ENCODE peak calls at places on chromosomes 13 and 19, in eight cellular contexts. N is ascending aorta; J is CD8-positive, alpha-beta memory T cell; V is uterus; R is Peyer's patch; Z is cardiac muscle cell; G is stomach; A is hepatocyte. T is an unnamed sample.

GRCh38 chr13:42011601-42012401 is 36.6 kb upstream of the DGKH start:
- DNase-seq in N (no peak), J (no peak), V (no peak), R (no peak), Z (no peak), G (peak; percentile 28), A (peak; percentile 28), T (no peak)

GRCh38 chr19:11624064-11624463 is 26.8 kb downstream of the ZNF627 start:
- DNase-seq in N (no peak), J (no peak), V (no peak), R (no peak), Z (no peak), G (no peak), A (peak; percentile 15), T (no peak)

GRCh38 chr13:105847532-105848295 is 687.7 kb downstream of the EFNB2 start:
- DNase-seq in N (no peak), J (no peak), V (no peak), R (no peak), Z (no peak), G (no peak), A (peak; percentile 14), T (no peak)

GRCh38 chr13:40928980-40929379 is 90.1 kb downstream of the ELF1 start:
- DNase-seq in N (no peak), J (no peak), V (no peak), R (no peak), Z (no peak), G (no peak), A (no peak), T (no peak)

GRCh38 chr13:96052655-96053002 is 572 bp downstream of the UGGT2 start:
- DNase-seq in N (no peak), J (no peak), V (no peak), R (no peak), Z (peak; percentile 6), G (no peak), A (peak; percentile 70), T (no peak)

GRCh38 chr19:7736148-7736547 is 4.2 kb upstream of the CLEC4G start:
- DNase-seq in N (no peak), J (no peak), V (no peak), R (no peak), Z (no peak), G (no peak), A (no peak), T (no peak)

GRCh38 chr13:40519637-40520036 is 146.8 kb downstream of the FOXO1 start:
- DNase-seq in N (no peak), J (no peak), V (no peak), R (no peak), Z (no peak), G (no peak), A (no peak), T (no peak)

GRCh38 chr19:6224308-6224675 is 55.5 kb downstream of the MLLT1 start:
- DNase-seq in N (no peak), J (no peak), V (no peak), R (no peak), Z (no peak), G (peak; percentile 46), A (no peak), T (no peak)

GRCh38 chr13:106906431-106906996 is 338.6 kb upstream of the ARGLU1 start:
- DNase-seq in N (no peak), J (no peak), V (no peak), R (no peak), Z (no peak), G (no peak), A (no peak), T (no peak)

GRCh38 chr19:51688665-51689571 is 4.2 kb upstream of the SPACA6 start:
- DNase-seq in N (no peak), J (no peak), V (peak; percentile 95), R (peak; percentile 31), Z (peak; percentile 92), G (peak; percentile 88), A (peak; percentile 95), T (peak; percentile 96)

GRCh38 chr13:94128430-94128829 is 351.1 kb downstream of the DCT start:
- DNase-seq in N (no peak), J (no peak), V (no peak), R (no peak), Z (peak; percentile 38), G (no peak), A (no peak), T (no peak)

GRCh38 chr13:48496796-48497195 is 36.1 kb downstream of the RCBTB2 start:
- DNase-seq in N (no peak), J (no peak), V (no peak), R (no peak), Z (no peak), G (no peak), A (no peak), T (no peak)

GRCh38 chr13:52022355-52022754 is 2.1 kb upstream of the UTP14C start:
- DNase-seq in N (no peak), J (no peak), V (no peak), R (no peak), Z (no peak), G (no peak), A (no peak), T (no peak)

GRCh38 chr13:104086759-104087158 is 1020.5 kb upstream of the SLC10A2 start:
- DNase-seq in N (no peak), J (no peak), V (no peak), R (no peak), Z (no peak), G (no peak), A (no peak), T (no peak)

GRCh38 chr13:71525004-71525403 is 342.0 kb downstream of the DACH1 start:
- DNase-seq in N (no peak), J (no peak), V (no peak), R (no peak), Z (no peak), G (no peak), A (no peak), T (no peak)

GRCh38 chr19:45995715-45996385 is 583 bp downstream of the CCDC61 start:
- DNase-seq in N (no peak), J (peak; percentile 10), V (no peak), R (no peak), Z (no peak), G (no peak), A (no peak), T (no peak)

GRCh38 chr19:21603431-21604153 is 98.2 kb downstream of the ZNF429 start:
- DNase-seq in N (no peak), J (no peak), V (no peak), R (no peak), Z (peak; percentile 15), G (no peak), A (no peak), T (no peak)

GRCh38 chr13:24075137-24075975 is 85.2 kb upstream of the SPATA13 start:
- DNase-seq in N (no peak), J (no peak), V (no peak), R (no peak), Z (no peak), G (no peak), A (no peak), T (no peak)

GRCh38 chr19:58204566-58204965 is 21.7 kb downstream of the ZNF274 start:
- DNase-seq in N (no peak), J (no peak), V (no peak), R (no peak), Z (no peak), G (no peak), A (no peak), T (no peak)
- H3K9me3 ChIP-seq in N (peaks cover 100% of the 10 kb centered on the region), J (peaks cover 97% of the 10 kb centered on the region), V (peaks cover 100% of the 10 kb centered on the region), R (no peaks in the 10 kb centered on the region), Z (peaks cover 9% of the 10 kb centered on the region), G (peaks cover 100% of the 10 kb centered on the region), A (peaks cover 69% of the 10 kb centered on the region), T (peaks cover 57% of the 10 kb centered on the region)

GRCh38 chr19:52946322-52947310 is 16.1 kb downstream of the ZNF816 start:
- DNase-seq in N (no peak), J (no peak), V (peak; percentile 42), R (no peak), Z (peak; percentile 32), G (peak; percentile 87), A (peak; percentile 78), T (no peak)

GRCh38 chr19:52945652-52946321 is 16.9 kb downstream of the ZNF816 start:
- DNase-seq in N (no peak), J (no peak), V (no peak), R (no peak), Z (no peak), G (peak; percentile 23), A (no peak), T (no peak)

GRCh38 chr19:52948025-52948770 is 14.5 kb downstream of the ZNF816 start:
- DNase-seq in N (no peak), J (no peak), V (no peak), R (no peak), Z (no peak), G (no peak), A (no peak), T (no peak)

GRCh38 chr19:52943884-52944643 is 18.6 kb downstream of the ZNF816 start:
- DNase-seq in N (no peak), J (no peak), V (no peak), R (no peak), Z (no peak), G (no peak), A (no peak), T (no peak)

DNA sequence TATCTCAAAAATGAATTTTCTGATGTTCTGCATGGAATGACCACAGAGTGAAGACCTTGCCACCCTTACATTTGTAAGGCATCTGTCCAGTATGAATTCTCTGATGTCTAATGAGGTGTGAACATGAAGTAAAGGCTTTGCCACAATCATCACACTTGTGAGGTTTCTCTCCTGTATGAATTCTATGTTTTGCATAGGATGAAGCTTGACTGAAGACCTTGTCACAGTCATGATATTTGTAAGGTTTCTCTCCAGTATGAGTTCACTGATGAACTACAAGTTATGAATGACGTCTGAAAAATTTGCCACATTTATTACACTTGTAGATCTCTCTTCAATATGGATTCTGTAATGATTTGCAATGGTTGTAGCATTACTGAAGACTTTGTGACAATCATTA is 13.3 kb downstream of the ZNF816 start:
- DNase-seq in N (no peak), J (no peak), V (no peak), R (no peak), Z (no peak), G (no peak), A (no peak), T (no peak)
- H3K9me3 ChIP-seq in N (peaks cover 81% of the 10 kb centered on the region), J (peaks cover 51% of the 10 kb centered on the region), V (peaks cover 21% of the 10 kb centered on the region), R (peaks cover 3% of the 10 kb centered on the region), Z (no peaks in the 10 kb centered on the region), G (peaks cover 84% of the 10 kb centered on the region), A (peaks cover 48% of the 10 kb centered on the region), T (peaks cover 8% of the 10 kb centered on the region)

GRCh38 chr19:9156304-9156703 is 16.1 kb downstream of the ZNF317 start:
- DNase-seq in N (no peak), J (no peak), V (no peak), R (no peak), Z (no peak), G (no peak), A (no peak), T (no peak)
- H3K9me3 ChIP-seq in N (peaks cover 37% of the 10 kb centered on the region), J (peaks cover 4% of the 10 kb centered on the region), V (peaks cover 20% of the 10 kb centered on the region), R (no peaks in the 10 kb centered on the region), Z (peaks cover 4% of the 10 kb centered on the region), G (peaks cover 91% of the 10 kb centered on the region), A (peaks cover 35% of the 10 kb centered on the region), T (peaks cover 50% of the 10 kb centered on the region)

GRCh38 chr19:20558011-20558410 is 7.6 kb downstream of the ZNF737 start:
- DNase-seq in N (no peak), J (no peak), V (no peak), R (no peak), Z (no peak), G (no peak), A (no peak), T (no peak)

GRCh38 chr19:20558571-20558970 is 7.0 kb downstream of the ZNF737 start:
- DNase-seq in N (no peak), J (no peak), V (no peak), R (no peak), Z (no peak), G (no peak), A (no peak), T (no peak)
- H3K9me3 ChIP-seq in N (peaks cover 42% of the 10 kb centered on the region), J (peaks cover 36% of the 10 kb centered on the region), V (peaks cover 49% of the 10 kb centered on the region), R (no peaks in the 10 kb centered on the region), Z (no peaks in the 10 kb centered on the region), G (peaks cover 93% of the 10 kb centered on the region), A (peaks cover 54% of the 10 kb centered on the region), T (no peaks in the 10 kb centered on the region)

GRCh38 chr19:50489461-50490011 is 12.9 kb upstream of the GARIN5A start:
- DNase-seq in N (no peak), J (no peak), V (no peak), R (no peak), Z (no peak), G (no peak), A (no peak), T (no peak)
- H3K9me3 ChIP-seq in N (no peaks in the 10 kb centered on the region), J (no peaks in the 10 kb centered on the region), V (no peaks in the 10 kb centered on the region), R (no peaks in the 10 kb centered on the region), Z (no peaks in the 10 kb centered on the region), G (peaks cover 4% of the 10 kb centered on the region), A (no peaks in the 10 kb centered on the region), T (peaks cover 8% of the 10 kb centered on the region)